ENCODE peak calls at places on chromosomes 7 and 10, in seven cellular contexts. F, D, P, Z, R, N and V are unnamed samples.

GRCh38 chr10:18325889-18326531 is 185.8 kb downstream of the CACNB2 start:
- DNase-seq in F (no peak), D (no peak), P (no peak), Z (no peak), R (no peak), N (no peak), V (no peak)

GRCh38 chr10:2037966-2038493 is 300.7 kb upstream of the ADARB2 start:
- DNase-seq in F (no peak), D (no peak), P (no peak), Z (no peak), R (no peak), N (no peak), V (no peak)

GRCh38 chr10:33832124-33832787 is 497.8 kb upstream of the NRP1 start:
- DNase-seq in F (no peak), D (no peak), P (no peak), Z (no peak), R (no peak), N (no peak), V (no peak)

GRCh38 chr10:131160219-131160875 is 151.2 kb downstream of the TCERG1L start:
- DNase-seq in F (no peak), D (no peak), P (no peak), Z (no peak), R (no peak), N (peak), V (no peak)

GRCh38 chr7:151725844-151726770 is 150.8 kb downstream of the PRKAG2 start:
- DNase-seq in F (no peak), D (no peak), P (no peak), Z (peak), R (no peak), N (no peak), V (peak)

GRCh38 chr7:144057954-144058353 is 9.2 kb downstream of the OR2A5 start:
- DNase-seq in F (no peak), D (no peak), P (no peak), Z (no peak), R (no peak), N (no peak), V (no peak)

GRCh38 chr7:77687100-77687746 is 9.0 kb upstream of the RSBN1L start:
- DNase-seq in F (no peak), D (no peak), P (no peak), Z (no peak), R (no peak), N (no peak), V (no peak)

GRCh38 chr7:105678811-105679495 is 97.7 kb upstream of the EFCAB10 start:
- DNase-seq in F (peak), D (no peak), P (no peak), Z (peak), R (no peak), N (peak), V (peak)

GRCh38 chr10:101536800-101537199 is 51.3 kb downstream of the POLL start:
- DNase-seq in F (no peak), D (peak), P (no peak), Z (no peak), R (no peak), N (no peak), V (no peak)

GRCh38 chr10:86688398-86688921 is 20.1 kb downstream of the LDB3 start:
- DNase-seq in F (peak), D (no peak), P (peak), Z (peak), R (no peak), N (no peak), V (peak)

GRCh38 chr10:3564599-3564998 is 220.4 kb downstream of the KLF6 start:
- DNase-seq in F (peak), D (no peak), P (no peak), Z (no peak), R (no peak), N (no peak), V (no peak)

GRCh38 chr7:56078196-56078595 is 14.1 kb downstream of the SUMF2 start:
- DNase-seq in F (no peak), D (no peak), P (no peak), Z (no peak), R (no peak), N (peak), V (peak)

GRCh38 chr10:16887565-16887964 is 70.3 kb upstream of the RSU1 start:
- DNase-seq in F (no peak), D (peak), P (no peak), Z (no peak), R (no peak), N (no peak), V (no peak)

GRCh38 chr10:29326299-29326698 is 37.4 kb downstream of the LYZL1 start:
- DNase-seq in F (no peak), D (no peak), P (no peak), Z (no peak), R (no peak), N (no peak), V (no peak)

GRCh38 chr7:147707926-147708325 is 882.6 kb upstream of the C7orf33 start:
- DNase-seq in F (no peak), D (no peak), P (no peak), Z (no peak), R (no peak), N (no peak), V (no peak)

GRCh38 chr7:123995617-123996326 is 37.1 kb downstream of the TMEM229A start:
- DNase-seq in F (no peak), D (no peak), P (no peak), Z (no peak), R (no peak), N (no peak), V (no peak)